ENCODE peak calls at places on chromosomes 3 and 15, in four cellular contexts. K is K562, F is IMR-90, Z is endothelial cell of umbilical vein. T is an unnamed sample.

GRCh38 chr15:66229790-66230460 is 23.6 kb downstream of the MEGF11 start:
- DNase-seq in K (no peak), F (no peak), Z (no peak), T (no peak)

GRCh38 chr3:141407817-141408216 is 39.5 kb downstream of the ZBTB38 start:
- DNase-seq in K (no peak), F (no peak), Z (no peak), T (no peak)

GRCh38 chr3:98982336-98982735 is 80.8 kb upstream of the DCBLD2 start:
- DNase-seq in K (no peak), F (peak; percentile 36), Z (no peak), T (no peak)

GRCh38 chr3:186955898-186956696 is 25.8 kb downstream of the ST6GAL1 start:
- DNase-seq in K (no peak), F (no peak), Z (no peak), T (no peak)

GRCh38 chr3:7800006-7800780 is 701.4 kb upstream of the LMCD1 start:
- DNase-seq in K (no peak), F (no peak), Z (peak; percentile 34), T (no peak)

GRCh38 chr15:90890839-90891238 is 6.5 kb downstream of the FES start:
- DNase-seq in K (no peak), F (no peak), Z (no peak), T (no peak)

GRCh38 chr3:50423543-50423942 is 64.2 kb upstream of the TMEM115 start:
- DNase-seq in K (no peak), F (no peak), Z (no peak), T (no peak)

GRCh38 chr3:1082024-1082633 is 10.7 kb upstream of the CNTN6 start:
- DNase-seq in K (peak; percentile 13), F (peak; percentile 15), Z (peak; percentile 1), T (no peak)

GRCh38 chr3:20250314-20250713 is 64.3 kb upstream of the SGO1 start:
- DNase-seq in K (no peak), F (no peak), Z (no peak), T (no peak)

GRCh38 chr3:130517541-130517940 is 564 bp downstream of the COL6A6 start:
- DNase-seq in K (no peak), F (no peak), Z (no peak), T (no peak)

GRCh38 chr15:63348392-63348791 is 33.3 kb downstream of the CA12 start:
- DNase-seq in K (no peak), F (peak; percentile 63), Z (peak; percentile 78), T (no peak)

GRCh38 chr3:171950373-171950772 is 89.0 kb upstream of the FNDC3B start:
- DNase-seq in K (no peak), F (peak; percentile 56), Z (peak; percentile 72), T (no peak)
- TF ChIP-seq FOS in K (no peak), F (no peak), Z (peak; percentile 59), T (no peak)

GRCh38 chr15:70964686-70965085 is 72.1 kb downstream of the LRRC49 start:
- DNase-seq in K (no peak), F (no peak), Z (no peak), T (no peak)
- TF ChIP-seq FOS in K (no peak), F (no peak), Z (no peak), T (no peak)

DNA sequence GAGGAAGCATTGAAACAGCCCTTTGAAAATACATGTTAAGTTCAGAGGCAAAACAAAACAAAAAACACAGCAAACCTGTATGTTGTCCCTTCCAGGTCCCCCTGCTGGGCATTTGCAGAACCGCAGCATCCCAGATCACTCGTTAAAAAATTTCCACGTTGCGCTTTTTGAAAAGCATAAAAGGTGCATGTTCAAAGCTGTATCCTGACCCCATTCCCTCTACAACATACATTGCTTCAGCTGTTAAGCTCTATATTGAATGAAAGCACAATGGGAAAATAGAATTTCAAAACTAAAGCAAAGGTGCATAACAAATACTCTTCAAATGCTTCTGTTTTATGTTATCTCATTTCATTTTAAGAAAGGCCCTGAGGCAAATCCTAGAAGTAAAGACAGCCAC is 328.3 kb downstream of the THSD4 start:
- DNase-seq in K (peak; percentile 56), F (peak; percentile 51), Z (peak; percentile 55), T (no peak)
- TF ChIP-seq FOS in K (no peak), F (no peak), Z (no peak), T (no peak)

GRCh38 chr15:95763426-95763825 is 567.1 kb upstream of the NR2F2 start:
- DNase-seq in K (no peak), F (no peak), Z (peak; percentile 86), T (no peak)

GRCh38 chr15:95761742-95762141 is 568.8 kb upstream of the NR2F2 start:
- DNase-seq in K (no peak), F (no peak), Z (no peak), T (no peak)

GRCh38 chr15:95757171-95757570 is 573.3 kb upstream of the NR2F2 start:
- DNase-seq in K (no peak), F (no peak), Z (no peak), T (no peak)

GRCh38 chr15:95765161-95765560 is 565.3 kb upstream of the NR2F2 start:
- DNase-seq in K (no peak), F (no peak), Z (no peak), T (no peak)

DNA sequence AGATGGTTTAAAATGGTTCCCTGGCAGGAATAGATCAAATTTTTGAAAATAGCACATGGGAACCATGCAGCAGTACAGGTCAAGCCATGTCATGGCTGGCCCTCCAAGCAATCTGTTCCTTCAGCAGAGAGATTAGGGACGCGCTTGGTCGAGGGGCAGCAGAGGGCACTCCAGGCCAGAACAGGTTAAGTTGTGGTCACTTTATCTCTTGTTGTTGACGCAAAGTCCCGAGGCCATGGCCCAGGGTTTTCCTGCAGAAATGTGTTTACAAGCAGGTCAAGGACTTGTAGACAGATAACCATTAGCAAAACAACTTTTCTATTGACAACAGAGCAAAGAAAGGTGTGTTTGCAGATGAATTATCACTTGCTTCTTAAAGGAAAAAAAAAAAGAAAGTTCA is 570.0 kb upstream of the NR2F2 start:
- DNase-seq in K (no peak), F (no peak), Z (peak; percentile 23), T (no peak)
- TF ChIP-seq FOS in K (no peak), F (no peak), Z (no peak), T (no peak)

GRCh38 chr15:25268166-25268565 is 170.7 kb downstream of the UBE3A start:
- DNase-seq in K (no peak), F (no peak), Z (no peak), T (no peak)
- TF ChIP-seq FOS in K (no peak), F (no peak), Z (no peak), T (no peak)